ENCODE peak calls at places on chromosomes 16 and 17, in seven cellular contexts. Y, S, I, R, U, F and X are unnamed samples.
A peak's percentile ranks its signal among the peaks of the same experiment; 100 is the strongest.

GRCh38 chr17:59311051-59311468 is 20.4 kb upstream of the YPEL2 start:
- DNase-seq in F (peak; percentile 46), I (peak; percentile 76), U (no peak), R (peak; percentile 5), Y (peak; percentile 80), S (peak; percentile 75), X (no peak)

GRCh38 chr17:40915199-40915661 is 22.2 kb downstream of the KRT23 start:
- DNase-seq in I (peak; percentile 49), R (peak; percentile 94), S (no peak), Y (no peak), F (peak; percentile 100), U (peak; percentile 57), X (peak; percentile 89)

GRCh38 chr17:79559111-79559887 is 51.6 kb downstream of the RBFOX3 start:
- DNase-seq in I (no peak), U (no peak), R (no peak), F (no peak), Y (no peak), S (no peak), X (no peak)

GRCh38 chr16:77273-77806 is 685 bp upstream of the MPG start:
- DNase-seq in I (peak; percentile 79), R (no peak), Y (peak; percentile 80), U (no peak), F (peak; percentile 30), S (peak; percentile 55), X (no peak)

GRCh38 chr17:47620503-47621245 is 29.0 kb upstream of the KPNB1 start:
- DNase-seq in U (no peak), Y (no peak), F (peak; percentile 91), I (no peak), R (no peak), S (no peak), X (no peak)

GRCh38 chr17:3695129-3695722 is 729 bp downstream of the P2RX5 start:
- DNase-seq in S (peak; percentile 42), R (no peak), I (no peak), Y (no peak), F (no peak), U (no peak), X (no peak)

GRCh38 chr17:29612404-29613370 is 10.0 kb downstream of the CORO6 start:
- DNase-seq in U (no peak), S (no peak), I (no peak), Y (peak; percentile 38), F (no peak), R (no peak), X (no peak)

GRCh38 chr16:30186782-30187555 is 3.6 kb downstream of the CORO1A start:
- DNase-seq in U (no peak), Y (peak; percentile 85), F (peak; percentile 27), R (no peak), S (peak; percentile 85), I (peak; percentile 69), X (no peak)

GRCh38 chr17:10604521-10604920 is 52.6 kb downstream of the MYH3 start:
- DNase-seq in U (no peak), S (no peak), I (no peak), Y (no peak), F (no peak), R (no peak), X (no peak)

GRCh38 chr16:68427649-68428303 is 20.5 kb downstream of the SMPD3 start:
- DNase-seq in I (no peak), F (no peak), U (no peak), Y (no peak), R (no peak), S (no peak), X (no peak)

GRCh38 chr17:68519911-68520310 is 7.7 kb downstream of the PRKAR1A start:
- DNase-seq in I (no peak), R (no peak), U (no peak), S (no peak), F (no peak), Y (no peak), X (no peak)

GRCh38 chr16:46986896-46987295 is 13.4 kb upstream of the DNAJA2 start:
- DNase-seq in I (no peak), F (no peak), S (no peak), R (no peak), U (no peak), Y (no peak), X (no peak)

GRCh38 chr16:83899978-83900377 is 1.1 kb downstream of the MLYCD start:
- DNase-seq in U (no peak), Y (no peak), R (no peak), I (no peak), S (no peak), F (no peak), X (no peak)

GRCh38 chr17:29664743-29665479 is 42.2 kb upstream of the CORO6 start:
- DNase-seq in I (peak; percentile 55), R (peak; percentile 16), U (no peak), Y (no peak), S (no peak), F (peak; percentile 95), X (no peak)

GRCh38 chr17:8366231-8366630 is 10.3 kb downstream of the KRABD2 start:
- DNase-seq in R (peak; percentile 80), F (peak; percentile 62), Y (no peak), U (peak; percentile 25), I (no peak), S (no peak), X (no peak)

GRCh38 chr16:24747425-24747824 is 18.0 kb downstream of the TNRC6A start:
- DNase-seq in Y (no peak), R (no peak), F (peak; percentile 29), U (no peak), I (no peak), S (no peak), X (no peak)
- TF ChIP-seq CTCF in Y (no peak), R (no peak), F (no peak), U (no peak), I (no peak), S (no peak), X (no peak)

DNA sequence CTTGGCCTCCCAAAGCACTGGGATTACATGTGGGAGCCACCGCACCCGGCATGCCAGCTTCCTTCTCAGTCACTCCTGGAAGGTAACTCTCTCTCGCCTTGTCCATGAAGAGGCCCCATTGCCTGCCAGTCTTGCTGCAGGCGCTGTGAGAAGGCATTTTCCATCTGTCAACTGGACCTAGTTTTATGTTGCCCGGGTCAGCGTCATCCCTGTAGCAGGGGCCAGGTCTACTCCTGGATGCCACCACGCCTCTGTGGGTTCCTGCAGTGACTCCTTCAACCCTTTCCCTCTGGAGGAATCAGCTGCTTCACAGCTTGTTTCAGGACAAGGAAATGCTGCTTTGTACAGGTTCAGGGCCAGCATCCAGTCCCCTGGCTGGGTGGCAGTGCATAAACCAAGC is 2.6 kb upstream of the NLRC3 start:
- DNase-seq in R (no peak), F (no peak), S (no peak), I (no peak), Y (no peak), U (no peak), X (no peak)
- TF ChIP-seq CTCF in R (no peak), F (no peak), S (no peak), I (no peak), Y (no peak), U (no peak), X (no peak)

GRCh38 chr16:57704905-57705852 is 10.6 kb downstream of the DRC7 start:
- DNase-seq in F (no peak), Y (no peak), S (no peak), U (no peak), R (no peak), I (no peak), X (no peak)
- TF ChIP-seq CTCF in F (no peak), Y (no peak), S (no peak), U (no peak), R (no peak), I (no peak), X (no peak)

DNA sequence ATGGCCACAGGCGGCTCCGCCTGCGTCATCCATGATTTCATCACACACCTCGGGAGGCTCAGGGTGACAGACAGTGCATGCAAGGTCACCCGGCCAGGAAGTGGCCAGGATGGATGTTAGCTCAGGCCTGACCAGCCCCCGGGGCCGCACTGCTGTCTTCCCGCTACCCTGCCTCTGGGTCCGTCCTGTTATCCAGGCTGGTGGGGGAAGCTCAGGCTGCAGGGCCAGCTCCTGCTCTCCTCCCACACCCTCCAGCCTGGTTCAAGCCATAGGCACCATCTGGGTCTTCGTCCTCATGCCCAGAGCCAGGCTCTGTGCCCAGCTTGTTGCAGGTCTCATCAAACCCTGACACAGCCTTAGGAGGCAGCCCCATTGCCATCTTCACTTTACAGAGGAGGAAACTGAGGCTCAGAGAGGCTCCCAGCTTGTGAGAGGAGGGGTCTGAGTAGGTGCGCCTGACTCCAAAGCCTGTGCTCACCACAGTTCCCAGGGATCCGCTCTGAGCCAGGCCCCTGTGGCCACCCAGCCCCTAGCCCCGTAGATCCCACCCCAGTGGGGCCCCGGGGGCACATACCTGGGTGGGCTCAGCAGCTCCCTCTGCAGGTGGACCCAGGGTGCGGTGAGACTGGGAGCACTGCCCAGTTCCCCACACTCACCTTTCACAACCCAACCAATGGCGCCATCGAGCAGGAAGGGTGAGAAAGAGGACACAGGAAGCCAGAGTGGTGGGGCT is 414 bp upstream of the ADGRG3 start:
- DNase-seq in Y (peak; percentile 63), I (no peak), U (no peak), R (no peak), S (no peak), F (no peak), X (no peak)
- TF ChIP-seq CTCF in Y (peak; percentile 66), I (peak; percentile 10), U (no peak), R (no peak), S (no peak), F (peak; percentile 50), X (no peak)

GRCh38 chr16:28826141-28826540 is 3.3 kb downstream of the ATXN2L start:
- DNase-seq in F (peak; percentile 50), S (no peak), R (no peak), I (no peak), Y (no peak), U (no peak), X (no peak)
- TF ChIP-seq CTCF in F (peak; percentile 52), S (no peak), R (no peak), I (no peak), Y (no peak), U (no peak), X (no peak)

GRCh38 chr17:32960815-32961214 is 30.8 kb upstream of the SPACA3 start:
- DNase-seq in F (peak; percentile 52), S (no peak), R (no peak), Y (no peak), U (no peak), I (peak; percentile 44), X (no peak)
- TF ChIP-seq CTCF in F (no peak), S (no peak), R (no peak), Y (no peak), U (no peak), I (no peak), X (no peak)

GRCh38 chr17:73650147-73650546 is 5.9 kb upstream of the SDK2 start:
- DNase-seq in R (no peak), U (no peak), S (no peak), I (peak; percentile 58), Y (peak; percentile 71), F (no peak), X (no peak)
- TF ChIP-seq CTCF in R (no peak), U (no peak), S (no peak), I (peak; percentile 55), Y (peak; percentile 91), F (peak; percentile 26), X (no peak)

DNA sequence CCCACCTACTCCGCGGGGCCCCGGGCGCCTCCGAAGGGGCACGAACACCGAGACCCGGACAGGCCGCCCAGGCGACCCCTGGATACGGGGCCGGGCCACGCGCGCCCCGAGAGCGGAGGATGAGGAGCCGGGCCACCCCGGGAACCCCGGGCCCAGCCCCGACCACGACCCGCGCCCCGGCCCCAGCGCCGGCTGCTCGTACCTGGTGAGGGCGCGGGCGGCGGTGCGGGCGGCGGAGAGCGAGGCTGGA is 192 bp downstream of the FASN start:
- DNase-seq in R (no peak), F (no peak), Y (no peak), I (no peak), U (no peak), S (no peak), X (no peak)
- TF ChIP-seq CTCF in R (no peak), F (no peak), Y (no peak), I (no peak), U (no peak), S (no peak), X (no peak)